ENCODE peak calls at places on chromosome 5, in nine cellular contexts. Q, S, E, K, L, C, G, J and X are unnamed samples.

GRCh38 chr5:175478384-175479124 is at the start of gene SFXN1:
- DNase-seq in Q (peak), S (peak), E (no peak), K (peak), L (peak), C (peak), G (peak), J (peak), X (peak)

GRCh38 chr5:75668348-75668895 is 48.8 kb downstream of the POC5 start:
- DNase-seq in Q (no peak), S (no peak), E (no peak), K (no peak), L (peak), C (no peak), G (no peak), J (no peak), X (no peak)

GRCh38 chr5:128546658-128547281 is 8.7 kb upstream of the FBN2 start:
- DNase-seq in Q (peak), S (no peak), E (no peak), K (no peak), L (no peak), C (no peak), G (no peak), J (no peak), X (no peak)

GRCh38 chr5:152606739-152607138 is 201.7 kb upstream of the NMUR2 start:
- DNase-seq in Q (no peak), S (no peak), E (no peak), K (no peak), L (no peak), C (no peak), G (no peak), J (no peak), X (no peak)

GRCh38 chr5:52915176-52915875 is 73.8 kb upstream of the ITGA2 start:
- DNase-seq in Q (peak), S (peak), E (peak), K (peak), L (peak), C (peak), G (peak), J (peak), X (peak)

GRCh38 chr5:175214152-175214551 is 229.8 kb downstream of the DRD1 start:
- DNase-seq in Q (no peak), S (no peak), E (no peak), K (peak), L (no peak), C (no peak), G (peak), J (peak), X (no peak)

GRCh38 chr5:152547202-152547601 is 142.1 kb upstream of the NMUR2 start:
- DNase-seq in Q (no peak), S (no peak), E (no peak), K (no peak), L (no peak), C (no peak), G (no peak), J (no peak), X (no peak)

GRCh38 chr5:51382759-51383493 is at the start of gene ISL1:
- DNase-seq in Q (peak), S (no peak), E (peak), K (peak), L (no peak), C (peak), G (peak), J (peak), X (peak)